ENCODE peak calls at places on chromosome 2, in four cellular contexts. S is activated effector memory CD4-positive, alpha-beta T cell treated with anti-CD3 and anti-CD28 coated beads, Interleukin-2, amount 50 U/mL, for 16 hours; M is activated naive CD4-positive, alpha-beta T cell treated with Interleukin-2 at 50 U/mL for 16 hours; P is hippocampal formation. Z is an unnamed sample.

GRCh38 chr2:240640939-240641338 is 15.7 kb downstream of the GPR35 start:
- DNase-seq in S (peak), M (no peak), P (no peak), Z (no peak)

GRCh38 chr2:386406-387103 is 98.7 kb upstream of the ALKAL2 start:
- DNase-seq in P (no peak), M (no peak), S (no peak), Z (no peak)

GRCh38 chr2:43075054-43075593 is 151.3 kb downstream of the ZFP36L2 start:
- DNase-seq in P (no peak), S (no peak), M (no peak), Z (no peak)

GRCh38 chr2:137838255-137839092 is 125.8 kb upstream of the HNMT start:
- DNase-seq in S (no peak), P (peak), M (no peak), Z (no peak)

GRCh38 chr2:111704246-111704645 is 179.7 kb downstream of the ANAPC1 start:
- DNase-seq in S (no peak), M (no peak), P (no peak), Z (no peak)

GRCh38 chr2:60331106-60331809 is 222.2 kb downstream of the BCL11A start:
- DNase-seq in M (no peak), P (no peak), S (no peak), Z (no peak)

GRCh38 chr2:121128741-121129659 is 156.0 kb downstream of the TFCP2L1 start:
- DNase-seq in P (no peak), S (no peak), M (no peak), Z (peak)

GRCh38 chr2:60410458-60411146 is 142.9 kb downstream of the BCL11A start:
- DNase-seq in S (no peak), M (no peak), P (no peak), Z (no peak)

GRCh38 chr2:53208815-53209214 is 558.8 kb upstream of the CHAC2 start:
- DNase-seq in P (no peak), S (no peak), M (no peak), Z (no peak)

GRCh38 chr2:160581035-160581434 is 87.4 kb upstream of the RBMS1 start:
- DNase-seq in S (no peak), P (no peak), M (no peak), Z (no peak)

GRCh38 chr2:110729106-110729505 is 3.3 kb upstream of the ACOXL start:
- DNase-seq in P (no peak), S (no peak), M (no peak), Z (no peak)

GRCh38 chr2:102636283-102636907 is 17.0 kb downstream of the SLC9A2 start:
- DNase-seq in S (no peak), M (no peak), P (no peak), Z (no peak)

Z was measured in C1 segment of cervical spinal cord.